ENCODE peak calls at places on chromosome 18, in five cellular contexts. One of them, this sample, is unnamed.

GRCh38 chr18:10299686-10300085 is 154.7 kb upstream of the APCDD1 start:
- DNase-seq in HT-29: no peak
- DNase-seq in M059J: peak
- DNase-seq in body of pancreas: no peak
- DNase-seq in GM12891: no peak
- DNase-seq in this sample: peak

GRCh38 chr18:58321986-58322385 is 278.0 kb downstream of the NEDD4L start:
- DNase-seq in HT-29: peak
- DNase-seq in M059J: peak
- DNase-seq in body of pancreas: peak
- DNase-seq in GM12891: peak
- DNase-seq in this sample: peak

GRCh38 chr18:79912409-79912991 is 39.0 kb downstream of the SLC66A2 start:
- DNase-seq in HT-29: no peak
- DNase-seq in M059J: no peak
- DNase-seq in body of pancreas: peak
- DNase-seq in GM12891: no peak
- DNase-seq in this sample: peak

GRCh38 chr18:56433919-56434318 is 204.5 kb downstream of the TXNL1 start:
- DNase-seq in HT-29: no peak
- DNase-seq in M059J: no peak
- DNase-seq in body of pancreas: no peak
- DNase-seq in GM12891: no peak
- DNase-seq in this sample: no peak

GRCh38 chr18:10499230-10499629 is 26.6 kb upstream of the NAPG start:
- DNase-seq in HT-29: no peak
- DNase-seq in M059J: no peak
- DNase-seq in body of pancreas: no peak
- DNase-seq in GM12891: no peak
- DNase-seq in this sample: no peak

GRCh38 chr18:61702007-61702406 is 190.8 kb downstream of the RNF152 start:
- DNase-seq in HT-29: no peak
- DNase-seq in M059J: peak
- DNase-seq in body of pancreas: no peak
- DNase-seq in GM12891: no peak
- DNase-seq in this sample: peak

GRCh38 chr18:36525913-36526312 is 228.4 kb downstream of the FHOD3 start:
- DNase-seq in HT-29: no peak
- DNase-seq in M059J: no peak
- DNase-seq in body of pancreas: no peak
- DNase-seq in GM12891: no peak
- DNase-seq in this sample: no peak

GRCh38 chr18:32391126-32391525 is 79.6 kb downstream of the GAREM1 start:
- DNase-seq in HT-29: no peak
- DNase-seq in M059J: no peak
- DNase-seq in body of pancreas: no peak
- DNase-seq in GM12891: no peak
- DNase-seq in this sample: no peak

GRCh38 chr18:7272268-7273049 is 41.6 kb downstream of the LRRC30 start:
- DNase-seq in HT-29: peak
- DNase-seq in M059J: peak
- DNase-seq in body of pancreas: peak
- DNase-seq in GM12891: no peak
- DNase-seq in this sample: peak

GRCh38 chr18:39667905-39668304 is 2102.3 kb upstream of the CELF4 start:
- DNase-seq in HT-29: no peak
- DNase-seq in M059J: peak
- DNase-seq in body of pancreas: no peak
- DNase-seq in GM12891: no peak
- DNase-seq in this sample: peak

GRCh38 chr18:59059140-59059539 is 80.5 kb upstream of the SEC11C start:
- DNase-seq in HT-29: no peak
- DNase-seq in M059J: no peak
- DNase-seq in body of pancreas: no peak
- DNase-seq in GM12891: no peak
- DNase-seq in this sample: no peak

GRCh38 chr18:48921305-48922202 is 29.2 kb downstream of the SMAD7 start:
- DNase-seq in HT-29: no peak
- DNase-seq in M059J: no peak
- DNase-seq in body of pancreas: no peak
- DNase-seq in GM12891: no peak
- DNase-seq in this sample: no peak

GRCh38 chr18:48293954-48294893 is 115.0 kb downstream of the ZBTB7C start:
- DNase-seq in HT-29: no peak
- DNase-seq in M059J: peak
- DNase-seq in body of pancreas: peak
- DNase-seq in GM12891: no peak
- DNase-seq in this sample: no peak

GRCh38 chr18:58942486-58942885 is 77.8 kb downstream of the ZNF532 start:
- DNase-seq in HT-29: peak
- DNase-seq in M059J: peak
- DNase-seq in body of pancreas: no peak
- DNase-seq in GM12891: no peak
- DNase-seq in this sample: peak

GRCh38 chr18:54217624-54218023 is 6.8 kb downstream of the MBD2 start:
- DNase-seq in HT-29: no peak
- DNase-seq in M059J: no peak
- DNase-seq in body of pancreas: no peak
- DNase-seq in GM12891: no peak
- DNase-seq in this sample: no peak

GRCh38 chr18:74286106-74286856 is 5.5 kb downstream of the CYB5A start:
- DNase-seq in HT-29: no peak
- DNase-seq in M059J: peak
- DNase-seq in body of pancreas: peak
- DNase-seq in GM12891: no peak
- DNase-seq in this sample: peak

GRCh38 chr18:54672846-54673475 is 81.9 kb downstream of the DYNAP start:
- DNase-seq in HT-29: peak
- DNase-seq in M059J: peak
- DNase-seq in body of pancreas: no peak
- DNase-seq in GM12891: no peak
- DNase-seq in this sample: peak